ENCODE peak calls at places on chromosomes 1 and 21, in six cellular contexts. G is body of pancreas; N is IMR-90; R is naive thymus-derived CD4-positive, alpha-beta T cell; S is upper lobe of right lung; Z is heart left ventricle. L is an unnamed sample.
A peak's percentile ranks its signal among the peaks of the same experiment; 100 is the strongest.

GRCh38 chr1:12113433-12114339 is 50.6 kb downstream of the TNFRSF8 start:
- DNase-seq in G (no peak), N (peak; percentile 63), R (no peak), S (no peak), Z (no peak), L (no peak)

GRCh38 chr1:177329871-177330270 is 159.1 kb downstream of the BRINP2 start:
- DNase-seq in G (no peak), N (no peak), R (no peak), S (no peak), Z (no peak), L (no peak)

GRCh38 chr1:66383168-66383567 is 150.8 kb upstream of the SGIP1 start:
- DNase-seq in G (no peak), N (peak; percentile 13), R (no peak), S (no peak), Z (no peak), L (no peak)

GRCh38 chr1:241423541-241424479 is 66.8 kb upstream of the RGS7 start:
- DNase-seq in G (peak; percentile 51), N (peak; percentile 63), R (no peak), S (peak; percentile 67), Z (no peak), L (peak; percentile 44)

GRCh38 chr21:43805275-43805800 is 16.0 kb downstream of the RRP1 start:
- DNase-seq in G (no peak), N (no peak), R (no peak), S (no peak), Z (no peak), L (peak; percentile 41)

GRCh38 chr1:207051615-207051943 is 571 bp upstream of the YOD1 start:
- DNase-seq in G (no peak), N (no peak), R (no peak), S (no peak), Z (no peak), L (no peak)

GRCh38 chr1:244437108-244437507 is 14.6 kb downstream of the ADSS2 start:
- DNase-seq in G (no peak), N (peak; percentile 57), R (no peak), S (no peak), Z (no peak), L (no peak)

GRCh38 chr1:118254001-118254400 is 69.0 kb upstream of the SPAG17 start:
- DNase-seq in G (no peak), N (no peak), R (no peak), S (no peak), Z (no peak), L (no peak)

GRCh38 chr1:54357967-54358366 is 48.2 kb downstream of the SSBP3 start:
- DNase-seq in G (peak; percentile 24), N (no peak), R (no peak), S (no peak), Z (no peak), L (no peak)

GRCh38 chr1:12491691-12492090 is 126.3 kb downstream of the DHRS3 start:
- DNase-seq in G (no peak), N (no peak), R (no peak), S (no peak), Z (no peak), L (no peak)

GRCh38 chr1:86773331-86774288 is 69.2 kb downstream of the SH3GLB1 start:
- DNase-seq in G (no peak), N (peak; percentile 58), R (no peak), S (no peak), Z (no peak), L (no peak)

GRCh38 chr1:91885331-91885715 is 628 bp downstream of the TGFBR3 start:
- DNase-seq in G (peak; percentile 50), N (peak; percentile 12), R (peak; percentile 35), S (no peak), Z (peak; percentile 40), L (peak; percentile 80)

GRCh38 chr1:64962447-64962846 is 3.9 kb downstream of the JAK1 start:
- DNase-seq in G (peak; percentile 44), N (no peak), R (peak; percentile 35), S (no peak), Z (no peak), L (no peak)

GRCh38 chr1:90534116-90534515 is 183.0 kb downstream of the BARHL2 start:
- DNase-seq in G (no peak), N (no peak), R (no peak), S (no peak), Z (no peak), L (no peak)

GRCh38 chr21:46394819-46395152 is 63.9 kb upstream of the DIP2A start:
- DNase-seq in G (no peak), N (no peak), R (no peak), S (no peak), Z (no peak), L (no peak)

GRCh38 chr1:84998642-84999280 is 1.8 kb upstream of the MCOLN2 start:
- DNase-seq in G (peak; percentile 10), N (peak; percentile 10), R (peak; percentile 6), S (no peak), Z (no peak), L (no peak)

GRCh38 chr1:156086256-156086662 is 4.0 kb upstream of the MEX3A start:
- DNase-seq in G (peak; percentile 74), N (peak; percentile 50), R (no peak), S (no peak), Z (peak; percentile 46), L (no peak)

GRCh38 chr1:156496211-156496761 is 4.3 kb downstream of the MEF2D start:
- DNase-seq in G (no peak), N (peak; percentile 28), R (no peak), S (peak; percentile 58), Z (no peak), L (no peak)

GRCh38 chr1:191368891-191369654 is 789.2 kb upstream of the RGS18 start:
- DNase-seq in G (peak; percentile 56), N (no peak), R (no peak), S (no peak), Z (no peak), L (no peak)
- H3K27ac ChIP-seq in G (no peak overlapping the region), N (no peak overlapping the region), R (no peak overlapping the region), S (no peak overlapping the region), Z (no peak overlapping the region), L (no peak overlapping the region)

DNA sequence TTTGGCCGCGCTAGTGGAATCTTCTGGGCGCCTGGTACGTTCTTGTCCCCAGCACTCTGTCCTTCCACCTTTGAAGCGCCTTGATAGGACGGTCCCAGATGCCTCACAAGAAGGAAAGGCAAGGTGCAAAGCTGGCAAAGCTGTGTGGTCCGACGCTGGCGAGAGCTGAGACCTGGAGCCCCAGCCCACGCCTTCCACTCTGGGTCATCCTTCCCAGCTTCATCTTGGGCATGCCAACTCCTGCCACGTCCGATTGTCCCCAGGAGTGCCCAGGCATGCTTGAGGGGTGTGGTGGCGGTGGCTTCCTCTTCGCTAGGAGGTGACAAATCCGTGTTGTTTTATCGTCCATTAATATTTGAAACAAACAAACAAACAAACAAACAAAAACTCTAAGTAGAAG is 123.9 kb upstream of the DPYD start:
- DNase-seq in G (no peak), N (no peak), R (no peak), S (no peak), Z (no peak), L (peak; percentile 21)
- H3K4me3 ChIP-seq in G (no peak overlapping the region), N (peak overlapping the region; percentile 95), R (peak overlapping the region; percentile 4), S (peak overlapping the region; percentile 48), Z (no peak overlapping the region), L (peak overlapping the region; percentile 76)

GRCh38 chr21:34130598-34130985 is 57.2 kb downstream of the MRPS6 start:
- DNase-seq in G (no peak), N (no peak), R (no peak), S (no peak), Z (no peak), L (no peak)
- H3K4me1 ChIP-seq in G (peaks cover 31% of the 10 kb centered on the region), N (peaks cover 30% of the 10 kb centered on the region), R (peaks cover 4% of the 10 kb centered on the region), S (peaks cover 32% of the 10 kb centered on the region), Z (peaks cover 4% of the 10 kb centered on the region), L (peaks cover 32% of the 10 kb centered on the region)

DNA sequence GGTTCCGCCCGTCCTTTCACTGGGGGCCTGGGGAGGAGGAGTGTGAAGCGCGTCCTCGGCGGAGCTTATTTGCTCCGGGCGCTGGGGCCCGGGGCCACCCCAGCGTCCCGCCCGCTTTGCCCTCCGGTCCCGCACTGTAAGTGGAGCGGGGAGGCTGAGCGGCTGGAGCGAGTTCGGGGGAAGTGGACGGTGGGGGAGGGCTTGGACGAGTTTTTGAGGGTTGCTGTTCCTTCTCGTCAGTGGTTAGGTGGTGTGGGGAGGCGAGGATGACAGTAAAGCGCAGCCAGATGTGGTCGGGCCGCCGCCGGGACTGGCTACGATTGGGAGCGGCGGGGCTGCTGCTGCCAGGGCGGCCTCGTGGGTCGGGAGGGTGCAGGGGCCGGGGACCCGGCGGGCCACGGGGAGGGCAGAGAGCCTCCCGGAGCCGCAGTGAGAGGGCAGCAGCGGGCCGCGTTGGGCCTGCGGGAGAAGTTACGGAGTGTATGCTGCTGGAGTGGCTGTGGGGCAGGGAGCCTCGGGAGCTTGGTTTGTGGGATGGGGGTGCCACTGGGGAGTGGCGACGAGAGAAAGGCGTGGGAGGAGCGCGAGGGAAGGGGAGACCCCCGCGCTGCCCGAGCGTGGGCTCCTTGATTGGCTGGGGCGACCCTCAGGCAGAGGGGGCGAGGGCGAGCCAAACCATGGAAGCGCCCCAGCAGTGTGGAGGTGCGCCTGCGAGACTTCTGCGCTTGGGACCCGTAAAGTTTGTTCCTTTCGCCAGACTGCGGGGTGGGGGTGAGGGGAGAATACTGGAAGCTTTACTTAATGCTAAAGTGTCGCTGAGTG is 2.1 kb downstream of the ADGRL2 start:
- DNase-seq in G (peak; percentile 79), N (peak; percentile 33), R (no peak), S (peak; percentile 80), Z (peak; percentile 78), L (peak; percentile 90)
- H3K27ac ChIP-seq in G (peak overlapping the region; percentile 84), N (peak overlapping the region; percentile 39), R (no peak overlapping the region), S (peak overlapping the region; percentile 94), Z (peak overlapping the region; percentile 98), L (peak overlapping the region; percentile 91)

GRCh38 chr1:202194328-202194648 is 689 bp downstream of the LGR6 start:
- DNase-seq in G (no peak), N (no peak), R (no peak), S (no peak), Z (no peak), L (no peak)
- H3K4me3 ChIP-seq in G (no peak overlapping the region), N (no peak overlapping the region), R (no peak overlapping the region), S (no peak overlapping the region), Z (no peak overlapping the region), L (no peak overlapping the region)

DNA sequence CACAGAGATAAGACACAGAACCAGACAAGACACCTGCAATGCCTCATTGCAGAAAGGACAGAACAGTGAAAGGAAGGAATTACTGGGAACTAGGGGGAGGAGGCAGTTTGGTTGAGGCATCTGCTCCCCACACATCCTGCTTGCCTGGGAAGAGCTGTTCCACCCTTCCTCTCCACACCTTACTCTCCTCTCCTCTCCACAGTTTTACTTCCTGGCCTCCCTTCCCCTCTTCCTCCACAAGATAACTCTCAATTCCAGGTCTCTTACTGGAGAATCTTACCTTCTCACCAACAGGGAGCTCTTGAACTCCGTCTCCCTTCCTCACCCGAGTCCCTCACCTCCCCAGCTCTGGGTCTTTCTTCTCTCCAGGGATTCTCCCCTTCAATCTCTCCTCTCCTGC is 2.1 kb downstream of the ELOVL1 start:
- DNase-seq in G (no peak), N (no peak), R (no peak), S (no peak), Z (no peak), L (no peak)
- H3K4me1 ChIP-seq in G (peaks cover 28% of the 10 kb centered on the region), N (peaks cover 13% of the 10 kb centered on the region), R (peaks cover 22% of the 10 kb centered on the region), S (peaks cover 24% of the 10 kb centered on the region), Z (no peaks in the 10 kb centered on the region), L (peaks cover 10% of the 10 kb centered on the region)

GRCh38 chr1:151371744-151372410 is 628 bp downstream of the SELENBP1 start:
- DNase-seq in G (peak; percentile 67), N (peak; percentile 35), R (no peak), S (peak; percentile 83), Z (peak; percentile 46), L (peak; percentile 93)
- H3K27ac ChIP-seq in G (peak overlapping the region; percentile 78), N (peak overlapping the region; percentile 15), R (no peak overlapping the region), S (peak overlapping the region; percentile 82), Z (peak overlapping the region; percentile 86), L (peak overlapping the region; percentile 84)

GRCh38 chr1:235357485-235358378 is 9.5 kb upstream of the TBCE start:
- DNase-seq in G (no peak), N (no peak), R (no peak), S (no peak), Z (no peak), L (no peak)
- H3K4me3 ChIP-seq in G (no peak overlapping the region), N (no peak overlapping the region), R (no peak overlapping the region), S (no peak overlapping the region), Z (no peak overlapping the region), L (no peak overlapping the region)

L was measured in right cardiac atrium.